ENCODE peak calls at places on chromosomes 12 and 14, in six cellular contexts. R is thyroid gland, I is uterus, X is astrocyte, S is stomach, Z is suprapubic skin. O is an unnamed sample.

GRCh38 chr14:54186821-54187365 is 209.9 kb upstream of the CDKN3 start:
- DNase-seq in R (no peak), I (no peak), X (no peak), S (no peak), Z (no peak), O (no peak)

GRCh38 chr12:86838709-86839108 is 582.5 kb upstream of the MGAT4C start:
- DNase-seq in R (no peak), I (no peak), X (no peak), S (no peak), Z (no peak), O (peak; percentile 43)

GRCh38 chr12:62190921-62191746 is 69.1 kb upstream of the USP15 start:
- DNase-seq in R (peak; percentile 4), I (no peak), X (no peak), S (no peak), Z (no peak), O (peak; percentile 31)

GRCh38 chr12:81798294-81798693 is 39.1 kb upstream of the PPFIA2 start:
- DNase-seq in R (no peak), I (no peak), X (no peak), S (no peak), Z (no peak), O (no peak)

GRCh38 chr12:31231611-31232360 is 94.2 kb downstream of the SINHCAF start:
- DNase-seq in R (no peak), I (no peak), X (no peak), S (no peak), Z (no peak), O (no peak)

GRCh38 chr14:80930836-80931389 is 10.6 kb downstream of the CEP128 start:
- DNase-seq in R (no peak), I (no peak), X (peak; percentile 93), S (no peak), Z (no peak), O (no peak)

GRCh38 chr12:82530394-82530793 is 156.3 kb upstream of the TMTC2 start:
- DNase-seq in R (no peak), I (no peak), X (no peak), S (no peak), Z (no peak), O (no peak)

GRCh38 chr14:65709576-65709975 is 297.0 kb downstream of the FUT8 start:
- DNase-seq in R (no peak), I (no peak), X (no peak), S (peak; percentile 42), Z (no peak), O (peak; percentile 51)

GRCh38 chr14:100915582-100915981 is 12.1 kb upstream of the RTL1 start:
- DNase-seq in R (no peak), I (no peak), X (no peak), S (no peak), Z (no peak), O (no peak)

GRCh38 chr14:61860294-61860918 is 98.2 kb downstream of the SNAPC1 start:
- DNase-seq in R (peak; percentile 59), I (no peak), X (peak; percentile 14), S (peak; percentile 47), Z (no peak), O (peak; percentile 72)

GRCh38 chr14:62213516-62213915 is 451.3 kb downstream of the SNAPC1 start:
- DNase-seq in R (no peak), I (no peak), X (peak; percentile 92), S (no peak), Z (no peak), O (no peak)

GRCh38 chr14:62179367-62180018 is 417.3 kb downstream of the SNAPC1 start:
- DNase-seq in R (peak; percentile 68), I (peak; percentile 18), X (peak; percentile 83), S (peak; percentile 54), Z (no peak), O (peak; percentile 85)

GRCh38 chr12:64561302-64561651 is 49.0 kb upstream of the RASSF3 start:
- DNase-seq in R (no peak), I (no peak), X (no peak), S (no peak), Z (no peak), O (no peak)

GRCh38 chr12:112602150-112602549 is 183.4 kb downstream of the PTPN11 start:
- DNase-seq in R (no peak), I (no peak), X (no peak), S (no peak), Z (no peak), O (no peak)

GRCh38 chr12:96241484-96242256 is 47.5 kb downstream of the ELK3 start:
- DNase-seq in R (peak; percentile 18), I (peak; percentile 75), X (peak; percentile 79), S (no peak), Z (peak; percentile 85), O (no peak)

GRCh38 chr14:104299993-104300761 is 161.8 kb downstream of the KIF26A start:
- DNase-seq in R (no peak), I (peak; percentile 28), X (no peak), S (peak; percentile 62), Z (no peak), O (no peak)

GRCh38 chr12:12927211-12928079 is 24.5 kb downstream of the GPRC5D start:
- DNase-seq in R (peak; percentile 92), I (peak; percentile 29), X (no peak), S (peak; percentile 94), Z (peak; percentile 83), O (peak; percentile 89)

GRCh38 chr12:87511371-87511770 is 517.8 kb downstream of the C12orf50 start:
- DNase-seq in R (no peak), I (no peak), X (peak; percentile 39), S (no peak), Z (no peak), O (no peak)

GRCh38 chr14:100288382-100289185 is 17.7 kb downstream of the SLC25A29 start:
- DNase-seq in R (peak; percentile 87), I (no peak), X (no peak), S (no peak), Z (no peak), O (peak; percentile 8)

GRCh38 chr14:23877111-23877510 is 76.5 kb upstream of the DHRS4 start:
- DNase-seq in R (no peak), I (no peak), X (no peak), S (no peak), Z (no peak), O (no peak)

GRCh38 chr12:93572712-93573551 is 457 bp downstream of the SOCS2 start:
- DNase-seq in R (peak; percentile 23), I (no peak), X (peak; percentile 34), S (no peak), Z (peak; percentile 81), O (peak; percentile 43)

GRCh38 chr12:73902270-73902669 is 635.4 kb upstream of the ATXN7L3B start:
- DNase-seq in R (no peak), I (no peak), X (no peak), S (no peak), Z (no peak), O (no peak)

GRCh38 chr12:112677050-112677765 is 114.3 kb upstream of the RPH3A start:
- DNase-seq in R (no peak), I (no peak), X (no peak), S (no peak), Z (no peak), O (no peak)

GRCh38 chr14:50064993-50065392 is 51.4 kb downstream of the VCPKMT start:
- DNase-seq in R (no peak), I (no peak), X (peak; percentile 22), S (peak; percentile 45), Z (no peak), O (peak; percentile 50)

GRCh38 chr14:39426605-39427004 is 5.6 kb downstream of the FBXO33 start:
- DNase-seq in R (no peak), I (no peak), X (peak; percentile 58), S (no peak), Z (no peak), O (no peak)

GRCh38 chr12:2650261-2651060 is 144.3 kb upstream of the FKBP4 start:
- DNase-seq in R (no peak), I (peak; percentile 15), X (no peak), S (no peak), Z (no peak), O (no peak)

GRCh38 chr14:69988979-69989378 is 109.8 kb downstream of the SMOC1 start:
- DNase-seq in R (no peak), I (no peak), X (no peak), S (no peak), Z (no peak), O (no peak)

GRCh38 chr12:89083491-89083890 is 268.8 kb downstream of the DUSP6 start:
- DNase-seq in R (no peak), I (no peak), X (no peak), S (no peak), Z (no peak), O (no peak)

GRCh38 chr12:47862881-47863280 is 41.9 kb downstream of the VDR start:
- DNase-seq in R (no peak), I (no peak), X (no peak), S (no peak), Z (no peak), O (no peak)

GRCh38 chr14:81234268-81234667 is 13.5 kb upstream of the GTF2A1 start:
- DNase-seq in R (peak; percentile 22), I (no peak), X (no peak), S (no peak), Z (no peak), O (no peak)

GRCh38 chr12:9661720-9662119 is 7.8 kb upstream of the CLEC2D start:
- DNase-seq in R (no peak), I (no peak), X (no peak), S (no peak), Z (no peak), O (no peak)

GRCh38 chr12:40325349-40325960 is 100.7 kb downstream of the LRRK2 start:
- DNase-seq in R (no peak), I (no peak), X (no peak), S (no peak), Z (no peak), O (peak; percentile 27)

GRCh38 chr12:108563804-108564151 is 1.4 kb downstream of the ISCU start:
- DNase-seq in R (no peak), I (no peak), X (no peak), S (no peak), Z (no peak), O (no peak)
- TF ChIP-seq CTCF in R (no peak), I (no peak), X (no peak), S (no peak), Z (no peak), O (no peak)

GRCh38 chr12:53299101-53299453 is 418 bp upstream of the MYG1 start:
- DNase-seq in R (no peak), I (no peak), X (peak; percentile 68), S (no peak), Z (no peak), O (no peak)
- H3K4me1 ChIP-seq in R (peaks cover 52% of the 10 kb centered on the region), I (peaks cover 11% of the 10 kb centered on the region), X (peaks cover 36% of the 10 kb centered on the region), S (peaks cover 43% of the 10 kb centered on the region), Z (peaks cover 75% of the 10 kb centered on the region), O (peaks cover 22% of the 10 kb centered on the region)

DNA sequence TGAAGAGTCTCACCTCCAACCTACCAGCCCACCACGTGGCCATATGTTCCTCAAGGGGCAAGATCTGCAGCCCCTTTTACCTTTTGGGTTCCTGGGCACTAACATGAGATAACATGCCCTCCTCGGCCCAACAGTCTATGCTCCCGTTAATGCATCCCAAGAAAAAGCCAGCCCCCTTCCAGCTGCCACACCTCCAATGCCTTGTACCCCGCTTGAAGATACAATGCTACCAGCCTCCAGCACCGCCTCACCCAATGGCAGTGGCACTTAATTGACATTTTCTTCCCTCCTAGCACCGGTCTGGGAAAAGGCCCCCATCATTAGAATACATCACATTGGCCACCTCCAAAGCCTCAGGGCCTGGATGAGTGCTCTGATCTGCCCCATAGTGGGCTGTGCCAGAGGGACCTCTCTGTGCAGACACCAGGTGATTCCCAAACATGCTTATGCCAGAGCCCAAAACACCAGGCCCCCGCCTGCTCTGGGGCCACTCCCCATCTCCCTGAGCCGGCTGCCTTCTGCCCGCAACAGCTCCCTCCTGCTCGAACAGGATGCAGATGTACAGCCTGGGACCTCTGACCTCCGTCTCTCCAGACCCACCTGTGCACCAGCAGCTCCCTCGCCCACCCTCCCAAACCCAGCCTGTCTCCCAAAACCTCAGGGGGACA is 118.3 kb downstream of the NCOR2 start:
- DNase-seq in R (no peak), I (no peak), X (no peak), S (no peak), Z (no peak), O (no peak)
- H3K27ac ChIP-seq in R (no peak overlapping the region), I (no peak overlapping the region), X (no peak overlapping the region), S (no peak overlapping the region), Z (no peak overlapping the region), O (no peak overlapping the region)

GRCh38 chr12:131116437-131117117 is 162.9 kb downstream of the ADGRD1 start:
- DNase-seq in R (peak; percentile 75), I (peak; percentile 48), X (no peak), S (no peak), Z (peak; percentile 70), O (peak; percentile 55)
- TF ChIP-seq CTCF in R (peak; percentile 77), I (no peak), X (no peak), S (no peak), Z (no peak), O (peak; percentile 25)

O was measured in testis.